ENCODE peak calls at places on chromosomes 4 and X, in seven cellular contexts. One of them, this sample, is unnamed.

GRCh38 chrX:49754238-49754857 is 58.6 kb upstream of the PAGE1 start:
- DNase-seq in IMR-90: peak; percentile 28
- DNase-seq in Peyer's patch: peak; percentile 48
- DNase-seq in SK-N-SH: peak; percentile 43
- DNase-seq in lower lobe of right lung: peak; percentile 43
- DNase-seq in A549: peak; percentile 53
- DNase-seq in hepatocyte: peak; percentile 71
- DNase-seq in this sample: no peak

GRCh38 chr4:141006236-141006802 is 127.0 kb downstream of the RNF150 start:
- DNase-seq in IMR-90: no peak
- DNase-seq in SK-N-SH: no peak
- DNase-seq in Peyer's patch: no peak
- DNase-seq in hepatocyte: no peak
- DNase-seq in lower lobe of right lung: no peak
- DNase-seq in A549: no peak
- DNase-seq in this sample: no peak

GRCh38 chrX:56233682-56234081 is 1.5 kb downstream of the KLF8 start:
- DNase-seq in IMR-90: no peak
- DNase-seq in hepatocyte: peak; percentile 50
- DNase-seq in Peyer's patch: peak; percentile 64
- DNase-seq in lower lobe of right lung: peak; percentile 76
- DNase-seq in A549: peak; percentile 5
- DNase-seq in SK-N-SH: no peak
- DNase-seq in this sample: peak; percentile 74

GRCh38 chr4:113433536-113434246 is 327.8 kb downstream of the CAMK2D start:
- DNase-seq in A549: no peak
- DNase-seq in lower lobe of right lung: no peak
- DNase-seq in hepatocyte: no peak
- DNase-seq in IMR-90: no peak
- DNase-seq in SK-N-SH: no peak
- DNase-seq in Peyer's patch: no peak
- DNase-seq in this sample: no peak

GRCh38 chr4:119693127-119693526 is 64.5 kb upstream of the PDE5A start:
- DNase-seq in hepatocyte: no peak
- DNase-seq in lower lobe of right lung: no peak
- DNase-seq in SK-N-SH: no peak
- DNase-seq in A549: no peak
- DNase-seq in IMR-90: peak; percentile 55
- DNase-seq in Peyer's patch: no peak
- DNase-seq in this sample: no peak

GRCh38 chr4:109302366-109303140 is at the start of gene COL25A1:
- DNase-seq in SK-N-SH: peak; percentile 65
- DNase-seq in IMR-90: peak; percentile 16
- DNase-seq in A549: peak; percentile 5
- DNase-seq in lower lobe of right lung: peak; percentile 66
- DNase-seq in Peyer's patch: peak; percentile 47
- DNase-seq in hepatocyte: peak; percentile 75
- DNase-seq in this sample: peak; percentile 28

GRCh38 chrX:1468250-1468772 is 15.6 kb upstream of the ASMTL start:
- DNase-seq in hepatocyte: no peak
- DNase-seq in SK-N-SH: no peak
- DNase-seq in lower lobe of right lung: no peak
- DNase-seq in A549: peak; percentile 52
- DNase-seq in Peyer's patch: peak; percentile 87
- DNase-seq in IMR-90: no peak
- DNase-seq in this sample: peak; percentile 61

GRCh38 chr4:94623507-94623906 is 134.2 kb upstream of the BMPR1B start:
- DNase-seq in SK-N-SH: no peak
- DNase-seq in lower lobe of right lung: no peak
- DNase-seq in IMR-90: no peak
- DNase-seq in A549: peak; percentile 26
- DNase-seq in Peyer's patch: no peak
- DNase-seq in hepatocyte: no peak
- DNase-seq in this sample: no peak

GRCh38 chrX:42022158-42022557 is 98.8 kb upstream of the CASK start:
- DNase-seq in SK-N-SH: no peak
- DNase-seq in hepatocyte: no peak
- DNase-seq in A549: no peak
- DNase-seq in IMR-90: no peak
- DNase-seq in Peyer's patch: no peak
- DNase-seq in lower lobe of right lung: no peak
- DNase-seq in this sample: no peak

GRCh38 chr4:53043096-53043495 is 181.0 kb downstream of the RASL11B start:
- DNase-seq in A549: no peak
- DNase-seq in Peyer's patch: no peak
- DNase-seq in hepatocyte: no peak
- DNase-seq in SK-N-SH: no peak
- DNase-seq in lower lobe of right lung: no peak
- DNase-seq in IMR-90: no peak
- DNase-seq in this sample: no peak

GRCh38 chrX:8663325-8663724 is 68.6 kb downstream of the ANOS1 start:
- DNase-seq in Peyer's patch: no peak
- DNase-seq in hepatocyte: no peak
- DNase-seq in lower lobe of right lung: no peak
- DNase-seq in SK-N-SH: no peak
- DNase-seq in A549: no peak
- DNase-seq in IMR-90: no peak
- DNase-seq in this sample: no peak

GRCh38 chr4:133146574-133147198 is 2.4 kb upstream of the PCDH10 start:
- DNase-seq in Peyer's patch: no peak
- DNase-seq in lower lobe of right lung: no peak
- DNase-seq in hepatocyte: peak; percentile 69
- DNase-seq in IMR-90: peak; percentile 40
- DNase-seq in SK-N-SH: peak; percentile 52
- DNase-seq in A549: peak; percentile 40
- DNase-seq in this sample: no peak

GRCh38 chr4:137609693-137610450 is 77.6 kb upstream of the PCDH18 start:
- DNase-seq in lower lobe of right lung: no peak
- DNase-seq in IMR-90: peak; percentile 78
- DNase-seq in Peyer's patch: no peak
- DNase-seq in SK-N-SH: no peak
- DNase-seq in A549: no peak
- DNase-seq in hepatocyte: peak; percentile 46
- DNase-seq in this sample: no peak

GRCh38 chr4:31411606-31412005 is 691.4 kb downstream of the PCDH7 start:
- DNase-seq in SK-N-SH: no peak
- DNase-seq in lower lobe of right lung: no peak
- DNase-seq in hepatocyte: no peak
- DNase-seq in A549: peak; percentile 10
- DNase-seq in IMR-90: no peak
- DNase-seq in Peyer's patch: no peak
- DNase-seq in this sample: no peak

GRCh38 chr4:159283697-159284492 is 181.0 kb downstream of the RAPGEF2 start:
- DNase-seq in SK-N-SH: no peak
- DNase-seq in hepatocyte: no peak
- DNase-seq in lower lobe of right lung: no peak
- DNase-seq in IMR-90: peak; percentile 87
- DNase-seq in A549: peak; percentile 51
- DNase-seq in Peyer's patch: no peak
- DNase-seq in this sample: peak; percentile 78

GRCh38 chr4:96486563-96486962 is 646.7 kb downstream of the PDHA2 start:
- DNase-seq in lower lobe of right lung: no peak
- DNase-seq in IMR-90: no peak
- DNase-seq in A549: no peak
- DNase-seq in SK-N-SH: no peak
- DNase-seq in hepatocyte: no peak
- DNase-seq in Peyer's patch: no peak
- DNase-seq in this sample: peak; percentile 2

GRCh38 chr4:38233727-38234478 is 273.7 kb downstream of the PTTG2 start:
- DNase-seq in SK-N-SH: no peak
- DNase-seq in A549: no peak
- DNase-seq in Peyer's patch: no peak
- DNase-seq in hepatocyte: no peak
- DNase-seq in IMR-90: no peak
- DNase-seq in lower lobe of right lung: peak; percentile 70
- DNase-seq in this sample: no peak

GRCh38 chr4:82801910-82802521 is 3.4 kb upstream of the SCD5 start:
- DNase-seq in hepatocyte: no peak
- DNase-seq in A549: peak; percentile 33
- DNase-seq in IMR-90: peak; percentile 51
- DNase-seq in lower lobe of right lung: no peak
- DNase-seq in SK-N-SH: peak; percentile 47
- DNase-seq in Peyer's patch: no peak
- DNase-seq in this sample: peak; percentile 48

GRCh38 chr4:40232610-40233009 is 35.8 kb downstream of the RHOH start:
- DNase-seq in IMR-90: no peak
- DNase-seq in SK-N-SH: no peak
- DNase-seq in A549: no peak
- DNase-seq in Peyer's patch: no peak
- DNase-seq in hepatocyte: no peak
- DNase-seq in lower lobe of right lung: no peak
- DNase-seq in this sample: no peak

GRCh38 chrX:144732588-144732987 is 514.7 kb upstream of the SPANXN1 start:
- DNase-seq in Peyer's patch: no peak
- DNase-seq in lower lobe of right lung: no peak
- DNase-seq in hepatocyte: no peak
- DNase-seq in SK-N-SH: no peak
- DNase-seq in A549: no peak
- DNase-seq in IMR-90: no peak
- DNase-seq in this sample: no peak

GRCh38 chr4:149823770-149824221 is 8.2 kb upstream of the IQCM start:
- DNase-seq in A549: peak; percentile 25
- DNase-seq in hepatocyte: no peak
- DNase-seq in lower lobe of right lung: no peak
- DNase-seq in Peyer's patch: no peak
- DNase-seq in IMR-90: peak; percentile 74
- DNase-seq in SK-N-SH: no peak
- DNase-seq in this sample: peak; percentile 86

GRCh38 chr4:133624744-133625143 is 475.6 kb downstream of the PCDH10 start:
- DNase-seq in Peyer's patch: no peak
- DNase-seq in hepatocyte: peak; percentile 24
- DNase-seq in lower lobe of right lung: no peak
- DNase-seq in SK-N-SH: no peak
- DNase-seq in A549: peak; percentile 16
- DNase-seq in IMR-90: no peak
- DNase-seq in this sample: no peak

GRCh38 chrX:139204903-139205667 is 325.5 kb upstream of the F9 start:
- DNase-seq in hepatocyte: peak; percentile 70
- DNase-seq in Peyer's patch: peak; percentile 47
- DNase-seq in lower lobe of right lung: peak; percentile 46
- DNase-seq in SK-N-SH: peak; percentile 27
- DNase-seq in IMR-90: no peak
- DNase-seq in A549: peak; percentile 14
- DNase-seq in this sample: no peak

GRCh38 chr4:10733016-10733415 is 48.4 kb upstream of the CLNK start:
- DNase-seq in IMR-90: no peak
- DNase-seq in lower lobe of right lung: no peak
- DNase-seq in A549: no peak
- DNase-seq in SK-N-SH: no peak
- DNase-seq in Peyer's patch: no peak
- DNase-seq in hepatocyte: no peak
- DNase-seq in this sample: no peak

GRCh38 chr4:80225628-80226027 is 28.3 kb downstream of the PRDM8 start:
- DNase-seq in IMR-90: peak; percentile 57
- DNase-seq in hepatocyte: no peak
- DNase-seq in Peyer's patch: no peak
- DNase-seq in A549: no peak
- DNase-seq in SK-N-SH: no peak
- DNase-seq in lower lobe of right lung: no peak
- DNase-seq in this sample: peak; percentile 75

GRCh38 chr4:28639747-28640146 is 1779.1 kb downstream of the STIM2 start:
- DNase-seq in Peyer's patch: no peak
- DNase-seq in SK-N-SH: no peak
- DNase-seq in A549: no peak
- DNase-seq in hepatocyte: no peak
- DNase-seq in lower lobe of right lung: no peak
- DNase-seq in IMR-90: no peak
- DNase-seq in this sample: no peak

DNA sequence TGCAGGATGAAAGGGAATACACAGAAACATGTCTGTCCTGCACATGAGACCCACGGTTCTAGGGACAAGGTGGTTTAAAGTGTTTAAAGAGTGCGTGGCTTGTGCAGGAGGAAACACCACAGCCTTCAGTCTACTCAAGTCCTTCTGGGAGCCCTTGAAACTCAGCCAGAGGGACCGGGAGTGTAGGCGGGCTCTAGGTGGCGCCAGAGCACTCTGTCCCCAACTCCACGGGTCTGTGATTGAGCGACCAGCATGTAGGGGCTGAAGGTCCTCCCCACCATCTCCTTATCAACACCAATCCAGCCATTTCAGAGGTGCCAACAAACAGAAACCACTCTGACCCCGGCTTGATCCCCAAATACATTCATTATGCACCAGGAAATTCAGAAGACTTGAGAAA is 82.0 kb upstream of the CLDN34 start:
- DNase-seq in A549: peak; percentile 64
- DNase-seq in IMR-90: peak; percentile 71
- DNase-seq in Peyer's patch: peak; percentile 76
- DNase-seq in hepatocyte: peak; percentile 56
- DNase-seq in lower lobe of right lung: peak; percentile 77
- DNase-seq in SK-N-SH: peak; percentile 67
- DNase-seq in this sample: no peak
- TF ChIP-seq CTCF in A549: peak; percentile 56
- TF ChIP-seq CTCF in IMR-90: peak; percentile 73
- TF ChIP-seq CTCF in Peyer's patch: peak; percentile 47
- TF ChIP-seq CTCF in hepatocyte: peak; percentile 46
- TF ChIP-seq CTCF in lower lobe of right lung: peak; percentile 61
- TF ChIP-seq CTCF in SK-N-SH: peak; percentile 56
- TF ChIP-seq CTCF in this sample: peak; percentile 71

GRCh38 chrX:130083656-130084382 is 26.5 kb downstream of the ELF4 start:
- DNase-seq in lower lobe of right lung: peak; percentile 65
- DNase-seq in hepatocyte: no peak
- DNase-seq in IMR-90: no peak
- DNase-seq in Peyer's patch: peak; percentile 63
- DNase-seq in A549: no peak
- DNase-seq in SK-N-SH: no peak
- DNase-seq in this sample: no peak
- H3K4me1 ChIP-seq in lower lobe of right lung: peaks cover 49% of the 10 kb centered on the region
- H3K4me1 ChIP-seq in hepatocyte: peaks cover 4% of the 10 kb centered on the region
- H3K4me1 ChIP-seq in IMR-90: peaks cover 5% of the 10 kb centered on the region
- H3K4me1 ChIP-seq in Peyer's patch: no peaks in the 10 kb centered on the region
- H3K4me1 ChIP-seq in A549: peaks cover 3% of the 10 kb centered on the region
- H3K4me1 ChIP-seq in SK-N-SH: no peaks in the 10 kb centered on the region
- H3K4me1 ChIP-seq in this sample: no peaks in the 10 kb centered on the region

GRCh38 chrX:3820170-3820569 is 106.7 kb upstream of the PRKX start:
- DNase-seq in Peyer's patch: no peak
- DNase-seq in lower lobe of right lung: no peak
- DNase-seq in hepatocyte: peak; percentile 36
- DNase-seq in IMR-90: peak; percentile 93
- DNase-seq in SK-N-SH: no peak
- DNase-seq in A549: no peak
- DNase-seq in this sample: no peak
- H3K27ac ChIP-seq in Peyer's patch: no peak overlapping the region
- H3K27ac ChIP-seq in lower lobe of right lung: no peak overlapping the region
- H3K27ac ChIP-seq in hepatocyte: peak overlapping the region; percentile 53
- H3K27ac ChIP-seq in IMR-90: peak overlapping the region; percentile 52
- H3K27ac ChIP-seq in SK-N-SH: peak overlapping the region; percentile 70
- H3K27ac ChIP-seq in A549: no peak overlapping the region
- H3K27ac ChIP-seq in this sample: no peak overlapping the region

GRCh38 chrX:112048707-112049106 is 33.9 kb downstream of the TRPC5 start:
- DNase-seq in hepatocyte: peak; percentile 32
- DNase-seq in IMR-90: no peak
- DNase-seq in Peyer's patch: no peak
- DNase-seq in lower lobe of right lung: no peak
- DNase-seq in A549: no peak
- DNase-seq in SK-N-SH: no peak
- DNase-seq in this sample: no peak

DNA sequence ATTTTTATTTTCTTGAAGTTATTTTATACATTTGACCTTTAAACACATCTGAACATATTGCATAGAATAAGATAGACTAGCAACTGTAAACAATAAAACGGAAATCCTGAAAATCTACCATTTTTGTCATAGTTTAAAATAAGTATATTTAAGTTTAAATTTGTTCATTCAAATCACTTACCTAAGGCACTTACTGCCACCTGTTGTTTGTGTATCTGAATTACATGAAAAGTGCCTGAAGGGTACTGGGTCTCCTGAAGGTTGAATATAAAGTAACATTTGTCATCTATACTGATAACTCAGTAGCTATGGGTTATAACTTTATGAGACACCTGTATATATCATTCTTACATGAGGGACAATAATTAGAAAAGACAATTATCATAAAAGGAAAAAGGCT is 38.6 kb downstream of the TRPC5 start:
- DNase-seq in Peyer's patch: no peak
- DNase-seq in A549: peak; percentile 34
- DNase-seq in hepatocyte: peak; percentile 36
- DNase-seq in SK-N-SH: peak; percentile 14
- DNase-seq in lower lobe of right lung: no peak
- DNase-seq in IMR-90: peak; percentile 15
- DNase-seq in this sample: no peak
- TF ChIP-seq CTCF in Peyer's patch: no peak
- TF ChIP-seq CTCF in A549: peak; percentile 37
- TF ChIP-seq CTCF in hepatocyte: peak; percentile 60
- TF ChIP-seq CTCF in SK-N-SH: peak; percentile 43
- TF ChIP-seq CTCF in lower lobe of right lung: no peak
- TF ChIP-seq CTCF in IMR-90: peak; percentile 39
- TF ChIP-seq CTCF in this sample: peak; percentile 54